ENCODE peak calls at places on chromosomes 6 and 20, in six cellular contexts. One of them, this sample, is unnamed.

GRCh38 chr6:125046107-125046925 is 84.1 kb downstream of the RNF217 start:
- DNase-seq in GM13976: no peak
- DNase-seq in posterior cingulate gyrus: no peak
- DNase-seq in fibroblast of mammary gland: no peak
- DNase-seq in Calu3: no peak
- DNase-seq in NCI-H2029: no peak
- DNase-seq in this sample: no peak

GRCh38 chr20:53162251-53162835 is 190.2 kb downstream of the TSHZ2 start:
- DNase-seq in posterior cingulate gyrus: no peak
- DNase-seq in fibroblast of mammary gland: peak
- DNase-seq in Calu3: peak
- DNase-seq in GM13976: no peak
- DNase-seq in NCI-H2029: peak
- DNase-seq in this sample: no peak

GRCh38 chr6:129860901-129861665 is at the start of gene TMEM244:
- DNase-seq in NCI-H2029: no peak
- DNase-seq in GM13976: no peak
- DNase-seq in Calu3: no peak
- DNase-seq in fibroblast of mammary gland: peak
- DNase-seq in posterior cingulate gyrus: no peak
- DNase-seq in this sample: no peak

GRCh38 chr6:88220493-88220892 is 54.3 kb upstream of the CNR1 start:
- DNase-seq in posterior cingulate gyrus: no peak
- DNase-seq in NCI-H2029: no peak
- DNase-seq in GM13976: peak
- DNase-seq in Calu3: no peak
- DNase-seq in fibroblast of mammary gland: peak
- DNase-seq in this sample: no peak

GRCh38 chr6:128508588-128509296 is 11.7 kb downstream of the PTPRK start:
- DNase-seq in posterior cingulate gyrus: peak
- DNase-seq in NCI-H2029: no peak
- DNase-seq in fibroblast of mammary gland: peak
- DNase-seq in GM13976: no peak
- DNase-seq in Calu3: peak
- DNase-seq in this sample: no peak

GRCh38 chr6:126267621-126268020 is 72.3 kb upstream of the CENPW start:
- DNase-seq in fibroblast of mammary gland: no peak
- DNase-seq in GM13976: no peak
- DNase-seq in Calu3: no peak
- DNase-seq in posterior cingulate gyrus: no peak
- DNase-seq in NCI-H2029: no peak
- DNase-seq in this sample: no peak

GRCh38 chr20:20551409-20551808 is 161.0 kb downstream of the RALGAPA2 start:
- DNase-seq in GM13976: no peak
- DNase-seq in fibroblast of mammary gland: no peak
- DNase-seq in Calu3: no peak
- DNase-seq in NCI-H2029: peak
- DNase-seq in posterior cingulate gyrus: no peak
- DNase-seq in this sample: no peak

GRCh38 chr6:166600932-166601331 is 14.5 kb upstream of the RAMACL start:
- DNase-seq in fibroblast of mammary gland: no peak
- DNase-seq in Calu3: no peak
- DNase-seq in NCI-H2029: no peak
- DNase-seq in posterior cingulate gyrus: no peak
- DNase-seq in GM13976: no peak
- DNase-seq in this sample: no peak

GRCh38 chr20:53130819-53131218 is 158.7 kb downstream of the TSHZ2 start:
- DNase-seq in Calu3: no peak
- DNase-seq in posterior cingulate gyrus: no peak
- DNase-seq in GM13976: no peak
- DNase-seq in fibroblast of mammary gland: no peak
- DNase-seq in NCI-H2029: no peak
- DNase-seq in this sample: no peak

GRCh38 chr20:44109951-44110361 is 77.0 kb downstream of the JPH2 start:
- DNase-seq in fibroblast of mammary gland: no peak
- DNase-seq in Calu3: no peak
- DNase-seq in NCI-H2029: no peak
- DNase-seq in GM13976: no peak
- DNase-seq in posterior cingulate gyrus: peak
- DNase-seq in this sample: no peak